ENCODE peak calls at places on chromosomes 5 and 9, in four cellular contexts. F is B cell, M is ovary, R is NCI-H460. B is an unnamed sample.

GRCh38 chr5:138981131-138981530 is 106.0 kb upstream of the LRRTM2 start:
- DNase-seq in F (no peak), M (no peak), R (no peak), B (no peak)

GRCh38 chr5:167614294-167615104 is 676.9 kb upstream of the WWC1 start:
- DNase-seq in F (no peak), M (no peak), R (no peak), B (no peak)

GRCh38 chr5:166571668-166572067 is 1719.8 kb upstream of the WWC1 start:
- DNase-seq in F (no peak), R (no peak), M (no peak), B (no peak)

GRCh38 chr5:141845371-141845821 is 32.8 kb downstream of the PCDH1 start:
- DNase-seq in F (no peak), M (no peak), R (no peak), B (no peak)

GRCh38 chr5:173970878-173971650 is 17.9 kb upstream of the C5orf47 start:
- DNase-seq in F (no peak), M (no peak), R (no peak), B (no peak)

GRCh38 chr5:55371145-55371544 is 63.4 kb downstream of the MTREX start:
- DNase-seq in F (no peak), M (no peak), R (no peak), B (no peak)

GRCh38 chr5:59893436-59894227 is at the start of gene PDE4D:
- DNase-seq in M (peak), R (no peak), F (peak), B (peak)

GRCh38 chr5:22514231-22514630 is 338.9 kb downstream of the CDH12 start:
- DNase-seq in R (no peak), M (no peak), F (no peak), B (no peak)

GRCh38 chr9:116422119-116422979 is 264.8 kb upstream of the TRIM32 start:
- DNase-seq in F (no peak), R (no peak), M (no peak), B (no peak)

GRCh38 chr9:116141864-116142561 is 11.6 kb upstream of the PAPPA start:
- DNase-seq in M (no peak), F (no peak), R (no peak), B (no peak)

GRCh38 chr5:12683249-12683648 is 779.0 kb upstream of the CTNND2 start:
- DNase-seq in F (no peak), M (no peak), R (no peak), B (no peak)

GRCh38 chr9:7374966-7375650 is 424.5 kb downstream of the DMAC1 start:
- DNase-seq in F (no peak), R (no peak), M (no peak), B (no peak)

GRCh38 chr5:147567917-147568598 is 58.2 kb upstream of the DPYSL3 start:
- DNase-seq in R (no peak), F (no peak), M (no peak), B (no peak)

GRCh38 chr9:128833696-128834095 is 4.1 kb upstream of the SPOUT1 start:
- DNase-seq in M (no peak), R (no peak), F (peak), B (no peak)

GRCh38 chr5:71971862-71972261 is 135.4 kb upstream of the MAP1B start:
- DNase-seq in R (no peak), F (no peak), M (no peak), B (no peak)

GRCh38 chr5:121949885-121950284 is 11.9 kb upstream of the SRFBP1 start:
- DNase-seq in F (peak), M (no peak), R (peak), B (no peak)

GRCh38 chr5:123496892-123497291 is 15.1 kb upstream of the CSNK1G3 start:
- DNase-seq in F (no peak), R (no peak), M (no peak), B (no peak)

GRCh38 chr5:73780297-73781080 is 154.5 kb downstream of the ARHGEF28 start:
- DNase-seq in R (no peak), M (no peak), F (no peak), B (no peak)

GRCh38 chr5:134070648-134070978 is 43.9 kb upstream of the TCF7 start:
- DNase-seq in F (no peak), M (no peak), R (no peak), B (no peak)

GRCh38 chr5:40958811-40959210 is 49.5 kb downstream of the C7 start:
- DNase-seq in F (no peak), M (no peak), R (no peak), B (no peak)

GRCh38 chr5:17172801-17173200 is 44.6 kb upstream of the BASP1 start:
- DNase-seq in M (no peak), R (no peak), F (no peak), B (no peak)

GRCh38 chr9:5712651-5713360 is 83.9 kb downstream of the RIC1 start:
- DNase-seq in F (no peak), R (no peak), M (no peak), B (no peak)

GRCh38 chr5:169534311-169534880 is 49.2 kb upstream of the SPDL1 start:
- DNase-seq in M (no peak), R (no peak), F (no peak), B (no peak)

B was measured in GM06990.